ENCODE peak calls at places on chromosomes 16 and 17, in five cellular contexts. H, V, Y, N and Z are unnamed samples. For H3F3A and H4K20me1, the result is how much of the 10 kb centered on the place peaks cover.

GRCh38 chr16:29974291-29975133 is 844 bp downstream of the TAOK2 start:
- DNase-seq in H (no peak), V (no peak), Y (peak), N (peak), Z (peak)

GRCh38 chr16:30557397-30557949 is 701 bp downstream of the ZNF764 start:
- DNase-seq in H (no peak), V (no peak), Y (peak), N (no peak), Z (peak)

GRCh38 chr16:67278773-67279295 is 498 bp upstream of the PLEKHG4 start:
- DNase-seq in H (no peak), V (no peak), Y (peak), N (peak), Z (peak)

GRCh38 chr16:15704545-15704987 is 54.5 kb downstream of the NDE1 start:
- DNase-seq in H (peak), V (no peak), Y (peak), N (peak), Z (peak)

GRCh38 chr17:8007836-8008235 is 5.4 kb downstream of the GUCY2D start:
- DNase-seq in H (no peak), V (no peak), Y (no peak), N (no peak), Z (no peak)

GRCh38 chr16:82651921-82652601 is 25.3 kb downstream of the CDH13 start:
- DNase-seq in H (peak), V (no peak), Y (no peak), N (no peak), Z (no peak)

GRCh38 chr16:87945351-87946042 is 5.7 kb upstream of the BANP start:
- DNase-seq in H (no peak), V (peak), Y (peak), N (peak), Z (peak)

GRCh38 chr17:1880851-1881630 is 51.2 kb downstream of the RPA1 start:
- DNase-seq in H (no peak), V (no peak), Y (peak), N (no peak), Z (peak)

GRCh38 chr16:5367960-5368359 is 270.4 kb upstream of the EEF2KMT start:
- DNase-seq in H (no peak), V (no peak), Y (no peak), N (no peak), Z (no peak)

GRCh38 chr16:2981177-2981898 is 1.1 kb upstream of the PKMYT1 start:
- DNase-seq in H (no peak), V (no peak), Y (peak), N (peak), Z (no peak)

GRCh38 chr17:76446449-76447231 is 6.3 kb downstream of the UBE2O start:
- DNase-seq in H (no peak), V (peak), Y (no peak), N (peak), Z (peak)

GRCh38 chr16:22323998-22324786 is 27.0 kb downstream of the POLR3E start:
- DNase-seq in H (no peak), V (no peak), Y (no peak), N (no peak), Z (no peak)

GRCh38 chr16:84957792-84958191 is 53.5 kb downstream of the ZDHHC7 start:
- DNase-seq in H (no peak), V (peak), Y (no peak), N (no peak), Z (no peak)

GRCh38 chr17:8435245-8436168 is at the start of gene NDEL1:
- DNase-seq in H (peak), V (peak), Y (peak), N (peak), Z (peak)

GRCh38 chr17:82808921-82809905 is 30.6 kb downstream of the ZNF750 start:
- DNase-seq in H (no peak), V (no peak), Y (no peak), N (no peak), Z (no peak)

GRCh38 chr17:14489986-14490385 is 189.1 kb downstream of the HS3ST3B1 start:
- DNase-seq in H (no peak), V (no peak), Y (no peak), N (no peak), Z (no peak)

GRCh38 chr17:35766903-35767510 is 6.3 kb downstream of the C17orf50 start:
- DNase-seq in H (peak), V (no peak), Y (no peak), N (no peak), Z (peak)

GRCh38 chr16:426115-426905 is 861 bp downstream of the RAB11FIP3 start:
- DNase-seq in H (peak), V (no peak), Y (peak), N (peak), Z (peak)

GRCh38 chr16:35391328-35391727 is 1931.9 kb downstream of the TP53TG3F start:
- DNase-seq in H (peak), V (peak), Y (peak), N (peak), Z (peak)

GRCh38 chr16:9258423-9259051 is 167.1 kb downstream of the HAPSTR1 start:
- DNase-seq in H (peak), V (no peak), Y (peak), N (peak), Z (peak)

GRCh38 chr17:30095507-30096244 is 20.9 kb upstream of the NSRP1 start:
- DNase-seq in H (peak), V (peak), Y (peak), N (peak), Z (peak)

GRCh38 chr16:4689864-4690704 is 3.3 kb upstream of the NUDT16L1 start:
- DNase-seq in H (no peak), V (no peak), Y (no peak), N (no peak), Z (no peak)

GRCh38 chr17:7620835-7621234 is 6.1 kb upstream of the FXR2 start:
- DNase-seq in H (no peak), V (no peak), Y (no peak), N (no peak), Z (no peak)

GRCh38 chr16:4474192-4474961 is at the start of gene NMRAL1:
- DNase-seq in H (peak), V (peak), Y (peak), N (peak), Z (peak)

GRCh38 chr17:78355701-78356100 is 4.2 kb downstream of the SOCS3 start:
- DNase-seq in H (no peak), V (no peak), Y (no peak), N (no peak), Z (no peak)

GRCh38 chr17:78357687-78358537 is 2.0 kb downstream of the SOCS3 start:
- DNase-seq in H (no peak), V (no peak), Y (peak), N (peak), Z (peak)

GRCh38 chr17:78357177-78357586 is 2.7 kb downstream of the SOCS3 start:
- DNase-seq in H (no peak), V (no peak), Y (no peak), N (no peak), Z (peak)

GRCh38 chr17:78356163-78356713 is 3.6 kb downstream of the SOCS3 start:
- DNase-seq in H (peak), V (peak), Y (peak), N (peak), Z (peak)

GRCh38 chr17:78355045-78355641 is 4.7 kb downstream of the SOCS3 start:
- DNase-seq in H (no peak), V (no peak), Y (no peak), N (no peak), Z (no peak)
- H3F3A ChIP-seq in H (under half), V (under half), Y (half or more), N (half or more), Z (half or more)

GRCh38 chr17:17824780-17825614 is 11.8 kb downstream of the SREBF1 start:
- DNase-seq in H (no peak), V (no peak), Y (peak), N (peak), Z (peak)
- H4K20me1 ChIP-seq in H (under half), V (half or more), Y (half or more), N (half or more), Z (under half)

DNA sequence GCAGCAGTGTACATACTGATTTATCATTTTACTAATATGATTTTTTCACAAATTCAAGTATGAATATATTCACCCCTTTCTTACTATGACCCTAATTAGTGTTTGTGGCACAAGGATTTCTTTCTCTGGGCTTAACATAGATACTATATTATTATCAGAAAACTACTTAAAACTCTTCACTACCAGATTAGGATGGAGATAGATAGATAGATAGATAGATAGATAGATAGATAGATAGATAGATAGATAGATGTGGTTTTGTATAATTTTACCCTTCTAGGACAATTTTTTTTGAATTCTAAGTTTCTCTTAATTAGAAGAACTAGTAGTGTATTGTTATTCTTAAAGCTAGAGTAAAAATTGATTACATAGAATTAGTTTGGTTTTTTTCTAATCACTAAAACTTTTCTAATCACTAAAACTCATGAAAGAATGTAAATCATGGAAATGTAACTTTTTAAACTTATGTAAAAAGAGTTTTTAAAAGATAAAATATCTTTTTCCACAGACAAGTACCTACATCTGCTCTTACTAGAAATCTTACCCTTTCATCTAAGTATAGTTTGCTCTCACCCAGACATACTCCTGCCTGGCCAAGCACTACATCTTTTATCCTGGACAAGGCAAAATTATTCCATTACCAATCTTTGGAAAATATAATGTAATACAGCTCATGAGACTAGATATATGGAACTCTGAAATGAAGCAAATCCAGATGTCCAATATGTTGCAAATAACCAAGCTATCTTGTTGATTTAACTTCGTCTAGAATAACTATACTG is 49.8 kb downstream of the VMP1 start:
- DNase-seq in H (no peak), V (no peak), Y (no peak), N (no peak), Z (peak)
- H3F3A ChIP-seq in H (under half), V (half or more), Y (under half), N (under half), Z (half or more)

DNA sequence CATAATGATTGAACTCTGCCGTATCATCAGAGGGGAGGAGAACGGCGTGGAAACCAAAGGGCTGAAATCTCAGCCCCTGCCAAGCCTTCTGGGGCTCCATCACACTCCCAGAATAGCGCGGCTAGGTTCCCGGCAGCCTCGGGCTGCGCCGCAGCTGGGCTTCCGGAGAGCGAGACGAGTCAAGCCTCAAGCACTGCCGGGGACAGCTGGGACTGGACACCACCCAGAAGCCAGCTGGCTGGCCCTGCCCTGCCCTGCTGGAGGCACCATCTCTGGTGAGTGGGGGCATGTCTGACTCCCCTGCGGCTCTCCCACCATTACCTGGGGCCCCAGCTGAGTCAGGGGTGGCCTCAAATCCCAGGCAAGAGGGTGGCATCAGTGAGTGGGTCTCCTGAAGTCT is 7.2 kb upstream of the GPRC5C start:
- DNase-seq in H (no peak), V (no peak), Y (no peak), N (no peak), Z (no peak)
- H4K20me1 ChIP-seq in H (under half), V (under half), Y (under half), N (under half), Z (under half)

GRCh38 chr16:56608876-56609462 is 585 bp downstream of the MT2A start:
- DNase-seq in H (no peak), V (no peak), Y (peak), N (no peak), Z (peak)
- H3F3A ChIP-seq in H (under half), V (half or more), Y (under half), N (under half), Z (half or more)

GRCh38 chr17:42406602-42407288 is 16.3 kb downstream of the CAVIN1 start:
- DNase-seq in H (no peak), V (no peak), Y (no peak), N (no peak), Z (peak)
- H4K20me1 ChIP-seq in H (under half), V (under half), Y (under half), N (under half), Z (under half)

GRCh38 chr17:57357830-57358426 is 101.6 kb downstream of the MSI2 start:
- DNase-seq in H (peak), V (peak), Y (no peak), N (no peak), Z (no peak)

GRCh38 chr17:57355090-57355859 is 99.0 kb downstream of the MSI2 start:
- DNase-seq in H (peak), V (no peak), Y (no peak), N (no peak), Z (no peak)

GRCh38 chr17:57356153-57356721 is 99.9 kb downstream of the MSI2 start:
- DNase-seq in H (peak), V (no peak), Y (no peak), N (no peak), Z (no peak)

GRCh38 chr17:57356722-57357391 is 100.5 kb downstream of the MSI2 start:
- DNase-seq in H (peak), V (no peak), Y (peak), N (peak), Z (no peak)

DNA sequence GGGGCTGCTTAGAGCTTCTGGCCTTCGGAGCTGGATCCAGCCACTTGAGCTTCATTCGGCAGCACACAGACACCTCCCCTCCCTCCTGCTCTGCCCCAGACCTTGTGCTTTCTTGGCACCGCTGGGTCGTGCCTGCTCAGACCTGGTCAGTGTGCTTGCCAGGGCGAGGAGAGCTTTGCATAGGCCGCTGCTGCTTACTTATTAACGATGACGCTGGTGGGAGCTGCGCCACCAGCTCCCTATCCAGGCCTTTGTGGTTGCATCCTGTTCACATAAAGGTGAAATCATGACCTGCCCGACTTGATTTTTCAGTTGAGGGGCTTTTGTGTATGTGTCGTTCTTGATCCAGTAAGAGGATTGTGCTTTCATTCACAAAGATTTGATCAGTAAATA is 101.1 kb downstream of the MSI2 start:
- DNase-seq in H (peak), V (peak), Y (no peak), N (no peak), Z (no peak)
- H3F3A ChIP-seq in H (under half), V (under half), Y (under half), N (under half), Z (under half)

DNA sequence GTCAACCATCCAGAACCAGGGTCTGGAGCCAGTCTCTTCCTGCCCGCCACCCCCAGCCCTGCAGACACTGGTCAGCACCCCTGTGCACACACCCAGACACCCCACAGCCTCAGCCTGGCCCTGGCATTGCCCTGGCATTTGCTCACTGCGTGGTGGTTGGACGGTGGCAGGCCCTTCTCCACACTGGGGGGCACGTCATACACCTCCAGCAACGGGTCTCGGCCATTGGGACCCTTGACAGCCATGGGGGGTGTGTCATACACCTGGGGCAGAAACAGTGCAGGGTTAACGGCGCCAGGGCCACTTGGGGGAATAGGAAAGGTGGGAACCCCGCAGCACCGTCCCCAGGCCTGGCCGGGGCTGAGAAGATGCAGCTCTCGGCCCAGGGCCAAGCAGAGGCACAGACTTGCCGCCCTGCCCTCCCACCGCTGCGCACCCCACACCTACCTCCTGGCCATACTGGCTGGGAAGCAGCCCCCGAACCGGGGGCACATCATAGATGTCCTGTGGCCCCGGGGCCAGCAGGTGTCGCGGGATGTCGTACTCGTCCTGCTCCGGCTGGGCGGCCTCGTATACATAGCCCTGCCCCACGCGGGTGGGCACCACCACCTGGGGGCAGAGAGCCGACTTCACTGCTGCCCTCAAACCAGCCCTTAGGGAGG is 14.6 kb downstream of the BCAR1 start:
- DNase-seq in H (no peak), V (no peak), Y (no peak), N (no peak), Z (no peak)
- H4K20me1 ChIP-seq in H (under half), V (under half), Y (under half), N (under half), Z (under half)